ENCODE peak calls at places on chromosomes 13 and 19, in five cellular contexts. E, Z, S, F and U are unnamed samples.

GRCh38 chr13:108342369-108343289 is 73.1 kb downstream of the TNFSF13B start:
- DNase-seq in E (no peak), Z (no peak), S (peak), F (peak), U (peak)

GRCh38 chr19:32570081-32570785 is 10.8 kb upstream of the PDCD5 start:
- DNase-seq in E (peak), Z (no peak), S (peak), F (peak), U (peak)

GRCh38 chr13:20901668-20902437 is 693 bp downstream of the XPO4 start:
- DNase-seq in E (peak), Z (no peak), S (peak), F (peak), U (peak)

GRCh38 chr13:35781044-35781443 is 304.6 kb upstream of the MAB21L1 start:
- DNase-seq in E (no peak), Z (no peak), S (peak), F (no peak), U (peak)

GRCh38 chr19:44684892-44685847 is 13.8 kb upstream of the CEACAM16 start:
- DNase-seq in E (no peak), Z (no peak), S (peak), F (peak), U (peak)

GRCh38 chr19:37905936-37906867 is at the start of gene WDR87:
- DNase-seq in E (peak), Z (peak), S (no peak), F (peak), U (no peak)

GRCh38 chr13:38630780-38631179 is 56.1 kb upstream of the FREM2 start:
- DNase-seq in E (no peak), Z (no peak), S (no peak), F (peak), U (peak)

GRCh38 chr19:50794778-50795664 is 4.8 kb downstream of the ACP4 start:
- DNase-seq in E (no peak), Z (no peak), S (no peak), F (no peak), U (no peak)

GRCh38 chr19:18446145-18446810 is 8.3 kb upstream of the ISYNA1 start:
- DNase-seq in E (no peak), Z (no peak), S (peak), F (no peak), U (no peak)

GRCh38 chr13:31747966-31748365 is 8.6 kb downstream of the RXFP2 start:
- DNase-seq in E (no peak), Z (no peak), S (no peak), F (no peak), U (no peak)

GRCh38 chr19:42066075-42066754 is 3.8 kb downstream of the GRIK5 start:
- DNase-seq in E (peak), Z (no peak), S (peak), F (peak), U (peak)

GRCh38 chr19:5103061-5103701 is 134.3 kb downstream of the KDM4B start:
- DNase-seq in E (no peak), Z (no peak), S (peak), F (peak), U (peak)

GRCh38 chr13:95710313-95710712 is 33.4 kb downstream of the DNAJC3 start:
- DNase-seq in E (no peak), Z (no peak), S (peak), F (peak), U (peak)

GRCh38 chr19:7115721-7116120 is 46.2 kb downstream of the ZNF557 start:
- DNase-seq in E (no peak), Z (no peak), S (no peak), F (no peak), U (no peak)

GRCh38 chr13:26964278-26965057 is 203.9 kb upstream of the GPR12 start:
- DNase-seq in E (no peak), Z (no peak), S (peak), F (peak), U (peak)

GRCh38 chr13:113898391-113898790 is 34.5 kb upstream of the GAS6 start:
- DNase-seq in E (no peak), Z (no peak), S (no peak), F (no peak), U (no peak)

GRCh38 chr13:45367995-45368394 is 27.0 kb upstream of the TPT1 start:
- DNase-seq in E (no peak), Z (no peak), S (no peak), F (no peak), U (no peak)

GRCh38 chr13:111505175-111505777 is 184.8 kb downstream of the TEX29 start:
- DNase-seq in E (peak), Z (no peak), S (no peak), F (no peak), U (no peak)

GRCh38 chr19:10442698-10443097 is 22.4 kb downstream of the PDE4A start:
- DNase-seq in E (no peak), Z (no peak), S (no peak), F (no peak), U (no peak)

GRCh38 chr19:18745931-18746330 is 45.2 kb downstream of the COMP start:
- DNase-seq in E (no peak), Z (no peak), S (no peak), F (no peak), U (no peak)

GRCh38 chr13:73056054-73056962 is 2.5 kb upstream of the KLF5 start:
- DNase-seq in E (no peak), Z (no peak), S (peak), F (peak), U (peak)

GRCh38 chr19:19033176-19033425 is 216 bp downstream of the SUGP2 start:
- DNase-seq in E (no peak), Z (no peak), S (no peak), F (no peak), U (no peak)

GRCh38 chr19:33052352-33052972 is 12.2 kb downstream of the RHPN2 start:
- DNase-seq in E (no peak), Z (no peak), S (peak), F (peak), U (peak)